ENCODE peak calls at places on chromosomes 1 and 21, in four cellular contexts. X is iPS-NIHi11, R is foreskin fibroblast, P is astrocyte. N is an unnamed sample.

GRCh38 chr1:156429308-156430060 is 60.5 kb downstream of the RHBG start:
- DNase-seq in X (no peak), R (no peak), P (no peak), N (no peak)

GRCh38 chr1:165828103-165828558 is 717 bp downstream of the UCK2 start:
- DNase-seq in X (peak; percentile 74), R (peak; percentile 75), P (peak; percentile 10), N (peak; percentile 28)

GRCh38 chr1:212218911-212219310 is 66.3 kb upstream of the PPP2R5A start:
- DNase-seq in X (peak; percentile 37), R (peak; percentile 86), P (peak; percentile 89), N (no peak)

GRCh38 chr1:107141491-107142369 is 891 bp downstream of the NTNG1 start:
- DNase-seq in X (peak; percentile 36), R (peak; percentile 77), P (peak; percentile 51), N (peak; percentile 93)

GRCh38 chr1:236685917-236686814 is at the start of gene ACTN2:
- DNase-seq in P (no peak), R (peak; percentile 59), X (peak; percentile 89), N (peak; percentile 4)

GRCh38 chr21:32340863-32341848 is 42.5 kb downstream of the MRAP start:
- DNase-seq in P (no peak), X (no peak), R (no peak), N (no peak)

GRCh38 chr1:233410906-233411305 is 83.4 kb downstream of the MAP3K21 start:
- DNase-seq in P (no peak), X (no peak), R (no peak), N (no peak)

GRCh38 chr21:34807146-34807880 is 138.5 kb downstream of the CLIC6 start:
- DNase-seq in P (peak; percentile 97), X (no peak), R (peak; percentile 93), N (no peak)

GRCh38 chr1:147651466-147651865 is 18.9 kb downstream of the ACP6 start:
- DNase-seq in R (no peak), X (peak; percentile 34), P (peak; percentile 19), N (no peak)

GRCh38 chr1:234975122-234975940 is 153.3 kb downstream of the TOMM20 start:
- DNase-seq in R (peak; percentile 88), P (peak; percentile 100), X (no peak), N (no peak)